ENCODE peak calls at places on chromosomes 13 and 19, in ten cellular contexts. T is astrocyte, X is brain microvascular endothelial cell, Q is neural progenitor cell, V is ascending aorta, J is endodermal cell, I is body of pancreas, A is esophagus muscularis mucosa, H is bronchial epithelial cell, C is SJSA1. B is an unnamed sample. For H3K36me3 and H3K27me3, the result is how much of the 10 kb centered on the place peaks cover.

GRCh38 chr19:32863841-32864240 is 5.7 kb downstream of the SLC7A9 start:
- DNase-seq in T (no peak), X (no peak), Q (no peak), V (no peak), J (no peak), I (no peak), A (no peak), H (no peak), C (no peak), B (peak)

GRCh38 chr13:22092791-22093545 is 422.1 kb downstream of the FGF9 start:
- DNase-seq in T (no peak), X (no peak), Q (no peak), V (no peak), J (no peak), I (no peak), A (no peak), H (no peak), C (peak), B (no peak)

GRCh38 chr13:91112191-91112579 is 235.3 kb upstream of the MIR17HG start:
- DNase-seq in T (no peak), X (no peak), Q (no peak), V (no peak), J (no peak), I (no peak), A (no peak), H (no peak), C (no peak), B (no peak)

GRCh38 chr19:58218899-58219298 is 9.8 kb upstream of the ZNF544 start:
- DNase-seq in T (no peak), X (no peak), Q (peak), V (no peak), J (peak), I (no peak), A (no peak), H (no peak), C (no peak), B (peak)

GRCh38 chr19:56839665-56840451 is 668 bp downstream of the PEG3 start:
- DNase-seq in T (no peak), X (peak), Q (no peak), V (peak), J (no peak), I (peak), A (peak), H (peak), C (no peak), B (peak)

GRCh38 chr13:27960362-27961226 is 8.5 kb downstream of the CDX2 start:
- DNase-seq in T (no peak), X (peak), Q (peak), V (no peak), J (peak), I (peak), A (no peak), H (peak), C (no peak), B (peak)

GRCh38 chr13:104014803-104015645 is 948.8 kb upstream of the SLC10A2 start:
- DNase-seq in T (peak), X (peak), Q (no peak), V (no peak), J (no peak), I (no peak), A (no peak), H (peak), C (no peak), B (no peak)

GRCh38 chr19:35031072-35031881 is 1.0 kb downstream of the SCN1B start:
- DNase-seq in T (peak), X (no peak), Q (peak), V (no peak), J (peak), I (no peak), A (no peak), H (no peak), C (no peak), B (peak)

GRCh38 chr13:50654341-50654740 is 189.2 kb downstream of the DLEU7 start:
- DNase-seq in T (no peak), X (no peak), Q (no peak), V (no peak), J (no peak), I (no peak), A (no peak), H (peak), C (no peak), B (no peak)

GRCh38 chr19:12676384-12676792 is 5.3 kb downstream of the DHPS start:
- DNase-seq in T (peak), X (peak), Q (peak), V (peak), J (peak), I (peak), A (peak), H (peak), C (peak), B (peak)

GRCh38 chr13:76764429-76764828 is 121.8 kb downstream of the KCTD12 start:
- DNase-seq in T (no peak), X (peak), Q (no peak), V (peak), J (no peak), I (peak), A (no peak), H (peak), C (no peak), B (no peak)

GRCh38 chr13:48738261-48738755 is 84.6 kb downstream of the CYSLTR2 start:
- DNase-seq in T (no peak), X (no peak), Q (peak), V (no peak), J (no peak), I (no peak), A (no peak), H (no peak), C (no peak), B (no peak)

GRCh38 chr13:44243198-44243852 is 130.3 kb upstream of the SERP2 start:
- DNase-seq in T (peak), X (peak), Q (peak), V (no peak), J (peak), I (peak), A (no peak), H (peak), C (peak), B (peak)

GRCh38 chr19:15631817-15632216 is 8.9 kb upstream of the CYP4F3 start:
- DNase-seq in T (no peak), X (no peak), Q (peak), V (no peak), J (peak), I (no peak), A (no peak), H (no peak), C (no peak), B (peak)

GRCh38 chr19:18417250-18418033 is 1.8 kb upstream of the SSBP4 start:
- DNase-seq in T (peak), X (peak), Q (peak), V (peak), J (peak), I (peak), A (no peak), H (no peak), C (peak), B (peak)

GRCh38 chr19:8528500-8528899 is 14.5 kb upstream of the ZNF414 start:
- DNase-seq in T (no peak), X (no peak), Q (no peak), V (no peak), J (no peak), I (no peak), A (no peak), H (no peak), C (no peak), B (no peak)

GRCh38 chr13:44170731-44171130 is 202.9 kb upstream of the SERP2 start:
- DNase-seq in T (no peak), X (no peak), Q (no peak), V (no peak), J (no peak), I (no peak), A (no peak), H (no peak), C (no peak), B (no peak)

GRCh38 chr19:19304186-19304975 is 15.9 kb downstream of the SUGP1 start:
- DNase-seq in T (no peak), X (no peak), Q (no peak), V (no peak), J (no peak), I (no peak), A (no peak), H (no peak), C (no peak), B (no peak)

GRCh38 chr13:96650301-96650886 is 343.9 kb downstream of the OXGR1 start:
- DNase-seq in T (peak), X (peak), Q (no peak), V (no peak), J (no peak), I (no peak), A (no peak), H (peak), C (peak), B (no peak)

GRCh38 chr19:19226663-19227062 is 14.9 kb downstream of the NCAN start:
- DNase-seq in T (no peak), X (no peak), Q (no peak), V (no peak), J (no peak), I (no peak), A (no peak), H (no peak), C (no peak), B (peak)

GRCh38 chr19:3224346-3225325 is at the start of gene CELF5:
- DNase-seq in T (no peak), X (no peak), Q (peak), V (no peak), J (peak), I (peak), A (no peak), H (no peak), C (no peak), B (peak)

GRCh38 chr13:80339578-80339840 is 1.4 kb downstream of the SPRY2 start:
- DNase-seq in T (peak), X (peak), Q (peak), V (no peak), J (no peak), I (no peak), A (no peak), H (no peak), C (peak), B (peak)

GRCh38 chr19:53172892-53173291 is 14.0 kb upstream of the ZNF347 start:
- DNase-seq in T (no peak), X (peak), Q (no peak), V (no peak), J (no peak), I (no peak), A (no peak), H (peak), C (no peak), B (no peak)

GRCh38 chr13:74200081-74200480 is 65.9 kb upstream of the KLF12 start:
- DNase-seq in T (peak), X (peak), Q (no peak), V (no peak), J (no peak), I (no peak), A (no peak), H (no peak), C (no peak), B (no peak)

GRCh38 chr19:3963458-3964255 is 7.2 kb downstream of the DAPK3 start:
- DNase-seq in T (no peak), X (no peak), Q (peak), V (no peak), J (no peak), I (no peak), A (no peak), H (no peak), C (no peak), B (no peak)

GRCh38 chr13:94362411-94362909 is 117.0 kb downstream of the DCT start:
- DNase-seq in T (peak), X (peak), Q (peak), V (peak), J (peak), I (peak), A (peak), H (peak), C (peak), B (peak)

GRCh38 chr13:48731957-48732569 is 78.3 kb downstream of the CYSLTR2 start:
- DNase-seq in T (no peak), X (no peak), Q (peak), V (no peak), J (peak), I (peak), A (no peak), H (no peak), C (no peak), B (peak)

GRCh38 chr13:27860743-27861142 is 59.1 kb upstream of the PDX1 start:
- DNase-seq in T (no peak), X (no peak), Q (peak), V (no peak), J (no peak), I (no peak), A (peak), H (no peak), C (no peak), B (no peak)

GRCh38 chr19:41872384-41872774 is 4.7 kb upstream of the CD79A start:
- DNase-seq in T (no peak), X (no peak), Q (no peak), V (no peak), J (peak), I (no peak), A (no peak), H (no peak), C (no peak), B (peak)

DNA sequence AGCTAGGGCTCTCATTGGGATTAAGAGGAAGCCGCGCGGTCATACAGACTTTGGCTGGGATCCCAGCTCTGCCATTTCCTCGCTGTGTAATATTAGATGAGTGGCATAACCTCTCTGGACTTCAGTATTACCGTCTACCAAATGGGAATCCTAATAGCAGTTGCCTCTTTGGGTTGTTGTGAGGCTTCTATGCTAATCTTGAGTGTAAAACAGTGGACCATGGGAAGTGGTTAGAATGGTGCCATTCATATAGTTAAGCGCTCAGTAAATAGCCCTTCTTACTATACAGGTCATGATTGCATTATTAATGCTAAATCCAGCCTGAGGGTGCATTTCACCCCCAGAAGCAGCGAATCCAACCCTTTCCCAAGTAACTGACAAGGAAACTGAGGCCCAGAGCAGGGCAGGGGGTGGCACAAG is 566 bp upstream of the OPA3 start:
- DNase-seq in T (no peak), X (no peak), Q (no peak), V (no peak), J (no peak), I (no peak), A (no peak), H (no peak), C (no peak), B (no peak)
- H3K4me3 ChIP-seq in T (peak), X (peak), Q (peak), V (peak), J (peak), I (peak), A (peak), H (peak), C (peak), B (peak)

GRCh38 chr19:17165715-17166114 is 49.4 kb upstream of the USE1 start:
- DNase-seq in T (no peak), X (no peak), Q (no peak), V (no peak), J (no peak), I (no peak), A (no peak), H (no peak), C (no peak), B (no peak)
- H3K36me3 ChIP-seq in T (half or more), X (half or more), Q (under half), V (half or more), J (half or more), I (under half), A (half or more), H (under half), C (half or more), B (under half)

DNA sequence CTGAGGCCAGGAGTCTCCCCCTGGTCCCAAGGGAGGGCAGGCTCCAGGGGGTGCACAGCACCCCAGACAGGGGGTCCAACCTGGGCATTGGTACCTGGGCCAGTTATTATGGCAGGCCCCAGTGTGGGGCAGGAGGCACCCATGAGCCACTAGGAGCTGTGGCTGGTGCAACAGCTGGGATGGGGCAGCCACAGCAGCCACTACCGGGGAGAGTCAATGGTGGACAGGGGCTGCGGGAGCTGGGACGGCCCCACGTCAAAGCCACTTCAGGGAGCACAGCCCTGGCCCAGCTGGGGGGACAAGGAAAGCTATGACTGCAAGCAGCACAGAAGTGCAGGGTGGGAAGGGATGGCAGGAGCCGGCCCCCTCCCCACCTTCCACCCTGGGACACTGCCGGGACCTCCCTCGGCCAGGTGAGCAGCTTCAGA is 5.6 kb downstream of the C19orf25 start:
- DNase-seq in T (no peak), X (no peak), Q (no peak), V (no peak), J (no peak), I (no peak), A (no peak), H (no peak), C (no peak), B (no peak)
- H3K27me3 ChIP-seq in T (under half), X (under half), Q (half or more), V (under half), J (under half), I (under half), A (half or more), H (under half), C (under half), B (under half)

GRCh38 chr19:13864223-13864512 is 12.8 kb upstream of the NANOS3 start:
- DNase-seq in T (no peak), X (no peak), Q (no peak), V (no peak), J (no peak), I (no peak), A (peak), H (no peak), C (no peak), B (no peak)

GRCh38 chr19:13861714-13862531 is 15.0 kb upstream of the NANOS3 start:
- DNase-seq in T (peak), X (peak), Q (peak), V (peak), J (peak), I (peak), A (peak), H (peak), C (peak), B (peak)

GRCh38 chr19:13860679-13861391 is 16.1 kb upstream of the NANOS3 start:
- DNase-seq in T (no peak), X (no peak), Q (no peak), V (no peak), J (no peak), I (no peak), A (no peak), H (no peak), C (no peak), B (peak)

GRCh38 chr19:13859361-13859880 is 17.5 kb upstream of the NANOS3 start:
- DNase-seq in T (peak), X (peak), Q (no peak), V (no peak), J (no peak), I (peak), A (peak), H (no peak), C (no peak), B (peak)

GRCh38 chr19:13861392-13861713 is 15.6 kb upstream of the NANOS3 start:
- DNase-seq in T (no peak), X (no peak), Q (no peak), V (no peak), J (no peak), I (peak), A (peak), H (no peak), C (no peak), B (no peak)
- H3K4me3 ChIP-seq in T (peak), X (no peak), Q (no peak), V (peak), J (no peak), I (no peak), A (peak), H (no peak), C (peak), B (no peak)

GRCh38 chr19:50042363-50043024 is 16.7 kb downstream of the ZNF473 start:
- DNase-seq in T (no peak), X (no peak), Q (no peak), V (no peak), J (no peak), I (no peak), A (no peak), H (no peak), C (no peak), B (no peak)
- H3K36me3 ChIP-seq in T (half or more), X (half or more), Q (under half), V (half or more), J (half or more), I (under half), A (half or more), H (under half), C (half or more), B (half or more)

GRCh38 chr19:29667941-29668340 is 2.7 kb downstream of the PLEKHF1 start:
- DNase-seq in T (no peak), X (no peak), Q (no peak), V (no peak), J (no peak), I (no peak), A (no peak), H (no peak), C (no peak), B (peak)
- H3K27me3 ChIP-seq in T (under half), X (under half), Q (half or more), V (under half), J (under half), I (under half), A (under half), H (under half), C (under half), B (under half)

B was measured in H7.